ENCODE peak calls at places on chromosome X, in eight cellular contexts. One of them, this sample, is unnamed.

GRCh38 chrX:123964155-123964554 is 2.6 kb downstream of the STAG2 start:
- DNase-seq in CD8-positive, alpha-beta T cell: no peak
- DNase-seq in fibroblast of lung: peak
- DNase-seq in MM.1S: no peak
- DNase-seq in uterus: no peak
- DNase-seq in left lung: no peak
- DNase-seq in BJ: no peak
- DNase-seq in tibial nerve: no peak
- DNase-seq in this sample: no peak

GRCh38 chrX:44876076-44876475 is 3.1 kb downstream of the KDM6A start:
- DNase-seq in CD8-positive, alpha-beta T cell: no peak
- DNase-seq in fibroblast of lung: peak
- DNase-seq in MM.1S: no peak
- DNase-seq in uterus: no peak
- DNase-seq in left lung: no peak
- DNase-seq in BJ: no peak
- DNase-seq in tibial nerve: no peak
- DNase-seq in this sample: no peak

GRCh38 chrX:41895826-41896225 is 27.5 kb downstream of the CASK start:
- DNase-seq in CD8-positive, alpha-beta T cell: no peak
- DNase-seq in fibroblast of lung: peak
- DNase-seq in MM.1S: no peak
- DNase-seq in uterus: no peak
- DNase-seq in left lung: no peak
- DNase-seq in BJ: no peak
- DNase-seq in tibial nerve: no peak
- DNase-seq in this sample: no peak

GRCh38 chrX:104113237-104113965 is 1.1 kb downstream of the ZCCHC18 start:
- DNase-seq in CD8-positive, alpha-beta T cell: peak
- DNase-seq in fibroblast of lung: peak
- DNase-seq in MM.1S: peak
- DNase-seq in uterus: peak
- DNase-seq in left lung: no peak
- DNase-seq in BJ: no peak
- DNase-seq in tibial nerve: peak
- DNase-seq in this sample: peak

GRCh38 chrX:48956728-48957414 is 536 bp downstream of the OTUD5 start:
- DNase-seq in CD8-positive, alpha-beta T cell: peak
- DNase-seq in fibroblast of lung: no peak
- DNase-seq in MM.1S: peak
- DNase-seq in uterus: peak
- DNase-seq in left lung: no peak
- DNase-seq in BJ: no peak
- DNase-seq in tibial nerve: no peak
- DNase-seq in this sample: no peak

GRCh38 chrX:138150709-138151108 is 560.8 kb downstream of the FGF13 start:
- DNase-seq in CD8-positive, alpha-beta T cell: no peak
- DNase-seq in fibroblast of lung: no peak
- DNase-seq in MM.1S: peak
- DNase-seq in uterus: no peak
- DNase-seq in left lung: no peak
- DNase-seq in BJ: no peak
- DNase-seq in tibial nerve: no peak
- DNase-seq in this sample: no peak

GRCh38 chrX:8242431-8242830 is 71.4 kb upstream of the VCX2 start:
- DNase-seq in CD8-positive, alpha-beta T cell: no peak
- DNase-seq in fibroblast of lung: no peak
- DNase-seq in MM.1S: no peak
- DNase-seq in uterus: no peak
- DNase-seq in left lung: no peak
- DNase-seq in BJ: no peak
- DNase-seq in tibial nerve: no peak
- DNase-seq in this sample: no peak

GRCh38 chrX:133726211-133726630 is 259.2 kb downstream of the GPC3 start:
- DNase-seq in CD8-positive, alpha-beta T cell: no peak
- DNase-seq in fibroblast of lung: peak
- DNase-seq in MM.1S: no peak
- DNase-seq in uterus: no peak
- DNase-seq in left lung: no peak
- DNase-seq in BJ: peak
- DNase-seq in tibial nerve: no peak
- DNase-seq in this sample: peak

GRCh38 chrX:118350221-118350620 is 4.3 kb downstream of the WDR44 start:
- DNase-seq in CD8-positive, alpha-beta T cell: no peak
- DNase-seq in fibroblast of lung: peak
- DNase-seq in MM.1S: peak
- DNase-seq in uterus: no peak
- DNase-seq in left lung: no peak
- DNase-seq in BJ: no peak
- DNase-seq in tibial nerve: no peak
- DNase-seq in this sample: no peak

GRCh38 chrX:139204903-139205667 is 325.5 kb upstream of the F9 start:
- DNase-seq in CD8-positive, alpha-beta T cell: no peak
- DNase-seq in fibroblast of lung: no peak
- DNase-seq in MM.1S: peak
- DNase-seq in uterus: no peak
- DNase-seq in left lung: no peak
- DNase-seq in BJ: no peak
- DNase-seq in tibial nerve: no peak
- DNase-seq in this sample: no peak

DNA sequence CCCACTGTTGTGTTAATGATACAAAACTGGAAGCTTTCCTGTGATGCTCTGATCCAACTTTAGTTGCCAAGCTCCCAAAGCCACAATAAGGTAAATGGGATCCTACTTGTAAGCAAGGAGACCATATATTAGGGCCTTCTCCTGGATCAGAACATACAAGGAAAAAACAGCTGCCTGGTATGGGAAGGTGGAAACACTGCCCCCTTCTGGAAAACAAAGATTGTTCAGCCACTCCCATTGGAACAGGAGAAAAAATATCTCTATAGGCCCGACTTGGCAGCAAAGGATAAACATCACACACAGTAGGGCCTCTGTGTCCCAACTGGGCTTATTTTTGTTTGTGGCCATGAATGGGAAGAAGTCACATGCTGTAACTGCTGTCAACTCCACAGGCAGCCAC is 166.5 kb downstream of the TBX22 start:
- DNase-seq in CD8-positive, alpha-beta T cell: no peak
- DNase-seq in fibroblast of lung: no peak
- DNase-seq in MM.1S: no peak
- DNase-seq in uterus: no peak
- DNase-seq in left lung: no peak
- DNase-seq in BJ: no peak
- DNase-seq in tibial nerve: no peak
- DNase-seq in this sample: no peak
- TF ChIP-seq CTCF in CD8-positive, alpha-beta T cell: no peak
- TF ChIP-seq CTCF in fibroblast of lung: no peak
- TF ChIP-seq CTCF in MM.1S: peak
- TF ChIP-seq CTCF in uterus: no peak
- TF ChIP-seq CTCF in left lung: peak
- TF ChIP-seq CTCF in BJ: no peak
- TF ChIP-seq CTCF in tibial nerve: no peak
- TF ChIP-seq CTCF in this sample: no peak

DNA sequence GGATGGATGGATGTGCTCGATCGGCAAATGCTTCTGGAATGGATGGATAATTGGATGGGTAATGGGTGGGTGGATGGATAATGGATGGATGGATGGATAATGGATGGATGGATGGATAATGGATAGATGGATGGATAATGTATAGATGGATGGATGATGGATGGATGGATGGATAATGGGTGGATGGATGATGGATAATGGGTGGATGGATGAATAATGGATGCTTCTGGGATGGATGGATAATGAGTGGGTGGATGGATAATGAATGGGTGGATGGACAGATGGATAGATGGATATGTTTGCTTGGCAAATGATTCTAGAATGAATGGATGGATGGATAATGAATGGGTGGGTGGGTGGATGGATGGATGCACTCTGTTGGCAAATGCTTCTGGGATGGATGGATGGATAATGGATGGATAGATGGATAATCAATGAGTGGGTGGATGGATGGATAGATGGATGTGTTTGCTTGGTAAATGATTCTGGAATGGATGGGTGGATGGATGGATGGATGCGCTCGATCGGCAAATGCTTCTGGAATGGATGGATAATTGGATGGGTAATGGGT is 3.8 kb upstream of the SLC25A6 start:
- DNase-seq in CD8-positive, alpha-beta T cell: no peak
- DNase-seq in fibroblast of lung: no peak
- DNase-seq in MM.1S: no peak
- DNase-seq in uterus: no peak
- DNase-seq in left lung: no peak
- DNase-seq in BJ: no peak
- DNase-seq in tibial nerve: no peak
- DNase-seq in this sample: no peak
- H3K4me3 ChIP-seq in CD8-positive, alpha-beta T cell: no peak
- H3K4me3 ChIP-seq in fibroblast of lung: no peak
- H3K4me3 ChIP-seq in MM.1S: no peak
- H3K4me3 ChIP-seq in uterus: no peak
- H3K4me3 ChIP-seq in left lung: no peak
- H3K4me3 ChIP-seq in BJ: no peak
- H3K4me3 ChIP-seq in tibial nerve: no peak
- H3K4me3 ChIP-seq in this sample: no peak

GRCh38 chrX:94752434-94753169 is 1078.6 kb downstream of the FAM133A start:
- DNase-seq in CD8-positive, alpha-beta T cell: no peak
- DNase-seq in fibroblast of lung: no peak
- DNase-seq in MM.1S: no peak
- DNase-seq in uterus: no peak
- DNase-seq in left lung: no peak
- DNase-seq in BJ: no peak
- DNase-seq in tibial nerve: no peak
- DNase-seq in this sample: no peak

GRCh38 chrX:94751611-94752010 is 1077.6 kb downstream of the FAM133A start:
- DNase-seq in CD8-positive, alpha-beta T cell: no peak
- DNase-seq in fibroblast of lung: no peak
- DNase-seq in MM.1S: no peak
- DNase-seq in uterus: no peak
- DNase-seq in left lung: no peak
- DNase-seq in BJ: no peak
- DNase-seq in tibial nerve: no peak
- DNase-seq in this sample: no peak
- TF ChIP-seq CTCF in CD8-positive, alpha-beta T cell: no peak
- TF ChIP-seq CTCF in fibroblast of lung: no peak
- TF ChIP-seq CTCF in MM.1S: peak
- TF ChIP-seq CTCF in uterus: no peak
- TF ChIP-seq CTCF in left lung: no peak
- TF ChIP-seq CTCF in BJ: no peak
- TF ChIP-seq CTCF in tibial nerve: no peak
- TF ChIP-seq CTCF in this sample: no peak

GRCh38 chrX:15952212-15952611 is 97.6 kb upstream of the AP1S2 start:
- DNase-seq in CD8-positive, alpha-beta T cell: no peak
- DNase-seq in fibroblast of lung: no peak
- DNase-seq in MM.1S: no peak
- DNase-seq in uterus: no peak
- DNase-seq in left lung: no peak
- DNase-seq in BJ: no peak
- DNase-seq in tibial nerve: no peak
- DNase-seq in this sample: no peak

GRCh38 chrX:15948318-15948660 is 93.7 kb upstream of the AP1S2 start:
- DNase-seq in CD8-positive, alpha-beta T cell: no peak
- DNase-seq in fibroblast of lung: no peak
- DNase-seq in MM.1S: no peak
- DNase-seq in uterus: no peak
- DNase-seq in left lung: no peak
- DNase-seq in BJ: no peak
- DNase-seq in tibial nerve: no peak
- DNase-seq in this sample: no peak

GRCh38 chrX:15946783-15947550 is 92.4 kb upstream of the AP1S2 start:
- DNase-seq in CD8-positive, alpha-beta T cell: no peak
- DNase-seq in fibroblast of lung: peak
- DNase-seq in MM.1S: no peak
- DNase-seq in uterus: no peak
- DNase-seq in left lung: no peak
- DNase-seq in BJ: peak
- DNase-seq in tibial nerve: no peak
- DNase-seq in this sample: peak

GRCh38 chrX:15943393-15943792 is 88.8 kb upstream of the AP1S2 start:
- DNase-seq in CD8-positive, alpha-beta T cell: no peak
- DNase-seq in fibroblast of lung: no peak
- DNase-seq in MM.1S: no peak
- DNase-seq in uterus: no peak
- DNase-seq in left lung: no peak
- DNase-seq in BJ: no peak
- DNase-seq in tibial nerve: no peak
- DNase-seq in this sample: no peak

DNA sequence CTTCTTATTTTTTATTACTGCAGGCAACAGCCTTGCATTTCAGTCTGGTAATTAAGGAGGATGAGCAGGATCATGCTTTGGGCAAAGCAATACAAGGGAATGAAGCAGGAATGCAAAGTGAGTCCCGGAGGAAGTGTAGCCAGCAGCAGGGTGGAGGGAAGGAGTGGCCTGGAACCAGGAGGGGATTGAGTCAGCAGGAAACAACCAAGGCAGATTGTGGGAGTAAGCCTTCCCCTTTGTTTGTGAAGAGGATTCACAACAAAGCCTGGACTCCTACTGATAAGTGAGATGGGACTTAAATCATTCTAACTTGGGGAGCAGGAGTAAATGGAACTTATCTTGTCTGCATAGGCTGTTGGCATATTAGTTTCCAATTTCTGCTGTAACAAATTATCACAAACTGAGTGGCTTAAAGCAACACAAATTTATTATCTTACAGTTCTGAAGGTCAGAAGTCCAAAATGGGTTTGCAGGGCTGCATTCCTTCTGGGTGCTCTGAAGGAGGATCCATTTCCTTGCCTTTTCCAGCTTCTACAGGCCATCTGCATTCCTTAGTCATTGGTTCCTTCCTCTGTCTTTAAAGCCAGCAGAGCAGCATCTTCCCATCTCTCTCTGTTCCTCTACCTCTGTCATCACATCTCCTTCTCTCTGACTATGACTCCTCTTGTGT is 93.2 kb upstream of the AP1S2 start:
- DNase-seq in CD8-positive, alpha-beta T cell: no peak
- DNase-seq in fibroblast of lung: peak
- DNase-seq in MM.1S: no peak
- DNase-seq in uterus: no peak
- DNase-seq in left lung: no peak
- DNase-seq in BJ: peak
- DNase-seq in tibial nerve: no peak
- DNase-seq in this sample: peak
- H3K4me3 ChIP-seq in CD8-positive, alpha-beta T cell: no peak
- H3K4me3 ChIP-seq in fibroblast of lung: no peak
- H3K4me3 ChIP-seq in MM.1S: no peak
- H3K4me3 ChIP-seq in uterus: no peak
- H3K4me3 ChIP-seq in left lung: no peak
- H3K4me3 ChIP-seq in BJ: no peak
- H3K4me3 ChIP-seq in tibial nerve: no peak
- H3K4me3 ChIP-seq in this sample: no peak

DNA sequence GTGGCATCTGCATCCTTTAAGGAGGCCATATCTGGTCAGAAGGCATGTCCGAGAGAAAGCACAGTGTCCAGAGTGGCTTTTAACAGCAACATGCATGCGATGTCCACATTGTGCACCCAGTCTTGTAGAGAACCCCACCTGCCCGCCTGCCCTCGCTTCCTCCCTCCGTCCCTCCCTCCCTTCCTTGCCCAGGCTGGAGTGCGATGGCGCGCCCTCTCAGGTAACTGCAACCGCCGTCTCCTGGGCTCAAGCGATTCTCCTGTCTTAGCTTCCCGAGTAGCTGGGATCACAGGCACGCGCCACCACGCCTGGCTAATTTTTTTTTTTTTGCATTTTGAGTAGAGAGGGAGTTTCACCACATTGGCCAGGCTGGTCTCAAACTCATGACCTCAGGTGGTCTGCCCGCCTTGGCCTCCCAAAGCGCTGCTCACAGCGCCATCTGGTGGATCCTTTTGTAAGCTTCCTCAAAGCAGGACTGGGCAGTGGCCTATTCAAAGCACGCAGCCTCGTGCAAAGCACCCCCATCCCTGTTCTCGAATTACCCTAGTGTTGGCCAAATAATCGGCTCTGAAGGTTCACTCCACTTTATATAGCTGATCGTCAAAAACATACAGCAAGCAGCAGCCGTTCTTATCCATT is 15.0 kb downstream of the BRCC3 start:
- DNase-seq in CD8-positive, alpha-beta T cell: peak
- DNase-seq in fibroblast of lung: peak
- DNase-seq in MM.1S: peak
- DNase-seq in uterus: no peak
- DNase-seq in left lung: no peak
- DNase-seq in BJ: no peak
- DNase-seq in tibial nerve: no peak
- DNase-seq in this sample: no peak
- TF ChIP-seq CTCF in CD8-positive, alpha-beta T cell: peak
- TF ChIP-seq CTCF in fibroblast of lung: peak
- TF ChIP-seq CTCF in MM.1S: peak
- TF ChIP-seq CTCF in uterus: peak
- TF ChIP-seq CTCF in left lung: peak
- TF ChIP-seq CTCF in BJ: peak
- TF ChIP-seq CTCF in tibial nerve: peak
- TF ChIP-seq CTCF in this sample: peak